ENCODE peak calls at places on chromosomes 16 and 17, in six cellular contexts. A is endothelial cell of umbilical vein, V is fibroblast of lung, K is uterus, M is transverse colon, O is left lung. X is an unnamed sample. For H3K27me3, the result is how much of the 10 kb centered on the place peaks cover.

GRCh38 chr16:81427245-81427644 is 17.4 kb upstream of the CMIP start:
- DNase-seq in A (no peak), V (no peak), K (no peak), M (no peak), O (no peak), X (no peak)

GRCh38 chr17:1746975-1747543 is 4.4 kb downstream of the SERPINF2 start:
- DNase-seq in A (peak), V (no peak), K (peak), M (peak), O (peak), X (peak)

GRCh38 chr17:6543079-6544010 is 13.0 kb downstream of the PITPNM3 start:
- DNase-seq in A (no peak), V (no peak), K (no peak), M (no peak), O (no peak), X (no peak)

GRCh38 chr17:49352587-49353154 is 9.4 kb downstream of the ZNF652 start:
- DNase-seq in A (no peak), V (no peak), K (no peak), M (no peak), O (no peak), X (no peak)

GRCh38 chr17:79413591-79413990 is 197.3 kb downstream of the RBFOX3 start:
- DNase-seq in A (no peak), V (no peak), K (no peak), M (no peak), O (no peak), X (no peak)

GRCh38 chr16:53150769-53151168 is 96.0 kb downstream of the CHD9 start:
- DNase-seq in A (no peak), V (no peak), K (no peak), M (no peak), O (no peak), X (no peak)

GRCh38 chr16:23155445-23156049 is 6.3 kb upstream of the USP31 start:
- DNase-seq in A (no peak), V (no peak), K (no peak), M (peak), O (no peak), X (no peak)

GRCh38 chr17:16442141-16442540 is 26.8 kb downstream of the TRPV2 start:
- DNase-seq in A (no peak), V (peak), K (no peak), M (no peak), O (no peak), X (no peak)

GRCh38 chr16:89115216-89115949 is 21.7 kb downstream of the ACSF3 start:
- DNase-seq in A (peak), V (peak), K (no peak), M (peak), O (peak), X (peak)

GRCh38 chr17:77345260-77345910 is 204.6 kb downstream of the SEC14L1 start:
- DNase-seq in A (no peak), V (no peak), K (peak), M (no peak), O (no peak), X (no peak)

GRCh38 chr16:28826141-28826540 is 3.3 kb downstream of the ATXN2L start:
- DNase-seq in A (no peak), V (peak), K (no peak), M (no peak), O (peak), X (peak)

GRCh38 chr17:61378658-61379456 is 20.8 kb upstream of the TBX2 start:
- DNase-seq in A (no peak), V (no peak), K (no peak), M (no peak), O (peak), X (no peak)

GRCh38 chr17:1967092-1967662 is 58.0 kb downstream of the RTN4RL1 start:
- DNase-seq in A (no peak), V (no peak), K (no peak), M (no peak), O (no peak), X (peak)

GRCh38 chr17:57338257-57338919 is 82.1 kb downstream of the MSI2 start:
- DNase-seq in A (no peak), V (no peak), K (no peak), M (no peak), O (no peak), X (no peak)

GRCh38 chr16:843771-844170 is 43.2 kb upstream of the GNG13 start:
- DNase-seq in A (no peak), V (no peak), K (no peak), M (no peak), O (peak), X (no peak)

GRCh38 chr17:31275126-31275525 is 21.9 kb downstream of the OMG start:
- DNase-seq in A (no peak), V (no peak), K (no peak), M (no peak), O (no peak), X (peak)

GRCh38 chr17:79011451-79012147 is 2.0 kb upstream of the CANT1 start:
- DNase-seq in A (peak), V (peak), K (peak), M (no peak), O (no peak), X (peak)

GRCh38 chr16:2838928-2839327 is 8.8 kb downstream of the ZG16B start:
- DNase-seq in A (peak), V (peak), K (peak), M (peak), O (peak), X (peak)

GRCh38 chr16:83552193-83552592 is 255.6 kb upstream of the HSBP1 start:
- DNase-seq in A (no peak), V (peak), K (no peak), M (no peak), O (no peak), X (peak)

GRCh38 chr17:74201250-74201649 is 2.2 kb upstream of the RPL38 start:
- DNase-seq in A (no peak), V (no peak), K (no peak), M (peak), O (no peak), X (peak)

GRCh38 chr16:4481965-4482364 is 5.8 kb downstream of the HMOX2 start:
- DNase-seq in A (no peak), V (no peak), K (no peak), M (no peak), O (no peak), X (no peak)

GRCh38 chr17:27384261-27384701 is 72.0 kb upstream of the KSR1 start:
- DNase-seq in A (peak), V (peak), K (peak), M (peak), O (no peak), X (peak)

GRCh38 chr16:51657844-51658243 is 506.8 kb upstream of the SALL1 start:
- DNase-seq in A (no peak), V (no peak), K (no peak), M (no peak), O (no peak), X (no peak)

GRCh38 chr17:61000911-61001310 is 323.3 kb downstream of the BCAS3 start:
- DNase-seq in A (no peak), V (peak), K (no peak), M (no peak), O (no peak), X (no peak)

GRCh38 chr17:40922239-40922638 is 15.2 kb downstream of the KRT23 start:
- DNase-seq in A (peak), V (peak), K (peak), M (no peak), O (no peak), X (peak)

GRCh38 chr17:22266231-22266630 is 573.9 kb downstream of the KCNJ18 start:
- DNase-seq in A (no peak), V (no peak), K (no peak), M (no peak), O (no peak), X (no peak)

GRCh38 chr16:2092866-2093265 is 42.8 kb downstream of the PKD1 start:
- DNase-seq in A (no peak), V (no peak), K (no peak), M (no peak), O (no peak), X (no peak)

GRCh38 chr16:57304169-57305061 is 19.9 kb upstream of the PLLP start:
- DNase-seq in A (peak), V (peak), K (peak), M (peak), O (no peak), X (peak)

GRCh38 chr17:56690441-56691291 is 97.2 kb downstream of the NOG start:
- DNase-seq in A (no peak), V (no peak), K (no peak), M (no peak), O (no peak), X (no peak)

DNA sequence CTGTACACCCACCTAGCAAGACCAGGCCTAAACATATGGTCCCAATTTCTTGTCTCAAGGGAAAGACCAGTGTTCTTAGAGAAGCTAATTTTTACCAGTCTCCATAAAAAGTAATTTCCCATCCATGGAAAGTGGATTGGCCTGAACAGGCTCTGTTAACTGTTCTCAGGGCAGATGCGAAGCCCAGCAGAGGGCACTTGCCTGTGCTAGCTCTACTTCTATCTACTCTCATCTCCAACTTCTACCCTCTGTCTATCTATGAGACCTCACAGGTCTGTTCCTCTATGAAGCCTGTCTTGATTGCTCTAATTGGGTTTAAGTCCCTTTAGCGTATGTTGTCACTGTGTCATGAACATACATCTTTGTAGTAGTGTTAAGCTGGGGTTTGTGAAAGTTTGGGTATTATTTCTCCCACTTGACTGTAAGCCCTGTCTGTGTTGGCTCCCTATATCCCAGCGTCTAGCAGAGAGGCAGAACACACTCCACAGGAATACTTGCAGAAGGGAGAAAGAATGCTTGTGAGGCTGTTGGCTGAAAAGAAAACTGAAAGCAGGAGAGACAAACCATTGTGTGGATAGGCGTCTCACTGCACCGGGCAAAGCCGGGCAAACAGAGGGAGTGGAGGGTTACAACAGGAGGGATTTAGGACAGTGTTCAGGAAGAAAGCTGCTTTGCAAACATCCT is 167.2 kb upstream of the MAF start:
- DNase-seq in A (no peak), V (peak), K (peak), M (peak), O (no peak), X (peak)
- TF ChIP-seq CTCF in A (no peak), V (peak), K (peak), M (peak), O (no peak), X (peak)

DNA sequence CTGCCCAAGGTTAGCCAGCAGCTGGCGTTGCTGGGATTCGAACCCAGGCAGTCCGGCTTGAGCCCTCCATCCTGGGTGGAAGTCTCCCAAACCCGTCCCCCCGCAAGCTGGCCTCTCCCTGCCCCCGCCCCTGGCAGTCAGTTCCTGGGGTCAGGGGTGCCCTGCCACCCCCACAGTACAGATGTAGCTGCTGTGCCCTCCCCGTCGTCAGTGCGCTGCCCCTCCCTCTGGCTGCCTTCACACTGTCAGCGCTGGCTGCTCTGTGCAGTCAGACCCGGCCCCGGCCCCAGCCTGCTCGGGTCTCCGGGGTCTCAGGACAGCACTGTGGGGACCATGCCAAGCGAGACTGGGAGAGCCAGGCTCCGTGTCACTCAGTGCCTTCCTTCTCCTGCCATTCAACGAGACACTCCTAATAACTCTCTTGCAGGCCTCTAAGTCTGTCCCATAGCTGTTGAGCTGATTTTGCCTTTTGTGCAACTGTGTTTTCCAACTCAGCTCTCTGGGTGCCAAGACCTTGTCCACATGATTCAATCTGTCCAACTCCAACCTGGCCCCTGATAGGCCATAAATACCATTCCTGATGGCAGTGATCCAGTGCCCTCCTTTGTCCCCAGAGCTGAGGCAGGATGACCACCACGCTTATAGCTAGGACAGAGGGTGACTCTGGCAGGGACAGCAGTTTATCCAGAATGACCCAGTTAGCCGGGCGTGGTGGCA is 55.5 kb upstream of the IL34 start:
- DNase-seq in A (no peak), V (no peak), K (peak), M (no peak), O (no peak), X (no peak)
- H3K4me3 ChIP-seq in A (no peak), V (no peak), K (no peak), M (no peak), O (no peak), X (no peak)

DNA sequence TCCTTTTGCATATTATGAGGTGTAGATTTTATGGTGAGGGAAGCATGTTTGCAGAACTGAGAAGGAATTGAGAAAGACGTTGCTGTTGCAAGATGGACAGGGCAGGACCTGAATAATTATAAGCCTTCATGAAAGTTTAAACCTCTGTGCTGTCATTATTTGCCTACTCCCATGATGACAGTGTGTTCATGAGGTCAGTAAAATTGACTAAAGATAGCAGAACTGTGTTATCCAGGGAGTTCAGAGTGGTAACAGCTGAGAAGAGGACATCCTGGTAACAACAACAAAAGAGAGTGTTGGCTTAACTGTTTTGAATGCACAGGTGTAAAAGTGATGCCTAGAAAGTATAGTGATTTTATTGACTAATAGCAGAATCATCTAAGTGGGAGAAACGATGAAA is 45.3 kb upstream of the HLF start:
- DNase-seq in A (no peak), V (no peak), K (no peak), M (no peak), O (no peak), X (no peak)
- H3K27me3 ChIP-seq in A (under half), V (under half), K (under half), M (under half), O (under half), X (under half)

DNA sequence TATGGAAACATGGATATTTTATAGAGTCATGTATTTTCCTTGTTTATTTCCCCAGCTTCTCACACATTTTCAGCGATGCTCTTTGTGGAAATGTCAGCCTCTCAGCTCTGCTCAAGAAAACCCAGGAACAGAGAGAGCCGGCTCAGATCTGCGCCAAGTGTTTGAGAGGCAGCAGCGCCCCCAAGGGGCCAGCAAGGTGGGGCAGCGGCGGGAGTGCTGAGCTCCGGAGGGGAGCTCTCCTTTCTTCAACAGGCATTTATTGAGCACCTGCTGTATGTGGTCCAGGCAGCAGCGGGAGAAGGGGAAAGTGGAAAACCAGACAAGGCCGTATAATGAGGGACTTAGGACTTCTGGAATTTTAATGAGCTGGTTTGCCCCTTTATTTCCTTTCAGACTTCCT is 421.1 kb upstream of the C16orf82 start:
- DNase-seq in A (no peak), V (no peak), K (no peak), M (no peak), O (no peak), X (no peak)
- TF ChIP-seq CTCF in A (no peak), V (no peak), K (no peak), M (no peak), O (no peak), X (no peak)

X was measured in bronchial epithelial cell.